ENCODE peak calls at places on chromosomes 1 and 21, in six cellular contexts. G is thyroid gland, E is H54, T is IMR-90, F is adrenal gland, V is breast epithelium. M is an unnamed sample.

GRCh38 chr1:180510882-180511281 is 8.5 kb upstream of the ACBD6 start:
- DNase-seq in E (no peak), G (no peak), V (no peak), F (no peak), T (no peak), M (no peak)

GRCh38 chr1:183277821-183278735 is 92.0 kb downstream of the LAMC2 start:
- DNase-seq in T (peak), E (no peak), F (no peak), G (no peak), V (no peak), M (no peak)

GRCh38 chr21:37136261-37136660 is 63.2 kb downstream of the TTC3 start:
- DNase-seq in E (no peak), T (no peak), F (no peak), G (no peak), V (no peak), M (no peak)

GRCh38 chr1:63935148-63935547 is 161.3 kb downstream of the ROR1 start:
- DNase-seq in F (no peak), E (no peak), V (no peak), T (no peak), G (peak), M (no peak)

GRCh38 chr1:17189632-17190525 is 15.0 kb upstream of the PADI1 start:
- DNase-seq in E (peak), V (no peak), G (no peak), F (peak), T (peak), M (no peak)

GRCh38 chr1:67833595-67833926 is 294 bp upstream of the GNG12 start:
- DNase-seq in T (peak), F (peak), E (no peak), G (no peak), V (no peak), M (no peak)

GRCh38 chr1:26017606-26018005 is 4.0 kb upstream of the EXTL1 start:
- DNase-seq in T (peak), E (no peak), F (no peak), V (no peak), G (no peak), M (no peak)

GRCh38 chr21:26148071-26148470 is 22.5 kb downstream of the APP start:
- DNase-seq in E (peak), G (peak), V (no peak), T (no peak), F (peak), M (no peak)

GRCh38 chr1:92410706-92411105 is 76.0 kb downstream of the GFI1 start:
- DNase-seq in G (no peak), F (no peak), E (no peak), T (no peak), V (no peak), M (no peak)

GRCh38 chr1:228830954-228831481 is 95.7 kb downstream of the RHOU start:
- DNase-seq in V (no peak), T (peak), F (no peak), E (peak), G (no peak), M (no peak)

GRCh38 chr1:3172431-3173112 is 103.6 kb downstream of the PRDM16 start:
- DNase-seq in V (no peak), T (no peak), E (no peak), F (no peak), G (no peak), M (no peak)

GRCh38 chr1:208235983-208236761 is 8.0 kb downstream of the PLXNA2 start:
- DNase-seq in V (no peak), T (peak), F (no peak), E (no peak), G (peak), M (no peak)

GRCh38 chr1:179889619-179890018 is 7.5 kb downstream of the TOR1AIP1 start:
- DNase-seq in G (peak), E (no peak), T (no peak), F (no peak), V (no peak), M (no peak)

GRCh38 chr1:145692785-145693443 is 14.3 kb downstream of the PDZK1 start:
- DNase-seq in F (no peak), T (no peak), V (no peak), G (no peak), E (no peak), M (no peak)

GRCh38 chr21:41139951-41140350 is 28.0 kb upstream of the BACE2 start:
- DNase-seq in T (no peak), E (no peak), F (no peak), G (no peak), V (no peak), M (no peak)

GRCh38 chr1:56424744-56425493 is 154.4 kb downstream of the PLPP3 start:
- DNase-seq in E (peak), G (peak), T (peak), V (no peak), F (peak), M (no peak)

GRCh38 chr1:24709748-24710416 is 35.4 kb upstream of the CLIC4 start:
- DNase-seq in F (no peak), T (no peak), E (no peak), V (no peak), G (no peak), M (no peak)

GRCh38 chr1:156286061-156286460 is 1.9 kb downstream of the TMEM79 start:
- DNase-seq in F (no peak), G (no peak), V (no peak), T (no peak), E (no peak), M (no peak)

GRCh38 chr1:94258873-94259331 is 21.5 kb upstream of the ARHGAP29 start:
- DNase-seq in V (peak), G (peak), E (no peak), T (peak), F (peak), M (no peak)

GRCh38 chr1:214280386-214281029 is 451 bp upstream of the SMYD2 start:
- DNase-seq in F (peak), E (peak), V (no peak), T (peak), G (peak), M (no peak)

GRCh38 chr1:91742848-91743292 is 143.1 kb downstream of the TGFBR3 start:
- DNase-seq in T (peak), V (no peak), F (peak), G (peak), E (peak), M (no peak)

GRCh38 chr1:110309768-110310167 is 29.4 kb upstream of the RBM15 start:
- DNase-seq in G (no peak), E (peak), F (no peak), V (no peak), T (peak), M (no peak)

GRCh38 chr1:29590583-29591555 is 354.5 kb downstream of the PTPRU start:
- DNase-seq in G (no peak), V (no peak), E (peak), T (peak), F (no peak), M (no peak)

GRCh38 chr1:209364716-209365115 is 218.8 kb upstream of the CAMK1G start:
- DNase-seq in F (no peak), G (no peak), T (no peak), V (no peak), E (no peak), M (no peak)

GRCh38 chr1:68496680-68497357 is at the start of gene DEPDC1:
- DNase-seq in T (peak), G (peak), V (peak), E (peak), F (peak), M (peak)

GRCh38 chr21:41634211-41634694 is 126.3 kb upstream of the TMPRSS2 start:
- DNase-seq in G (peak), T (no peak), V (no peak), F (no peak), E (no peak), M (no peak)

GRCh38 chr1:225612265-225612664 is 40.7 kb downstream of the ENAH start:
- DNase-seq in T (no peak), E (no peak), F (no peak), G (no peak), V (no peak), M (no peak)

GRCh38 chr1:33612877-33613487 is 140.5 kb downstream of the ZSCAN20 start:
- DNase-seq in T (peak), G (peak), E (peak), V (no peak), F (peak), M (peak)

GRCh38 chr1:210587547-210587946 is 258.8 kb downstream of the HHAT start:
- DNase-seq in T (peak), G (peak), V (no peak), E (no peak), F (no peak), M (no peak)

GRCh38 chr1:198528376-198528775 is 12.1 kb downstream of the ATP6V1G3 start:
- DNase-seq in F (no peak), G (no peak), E (no peak), V (no peak), T (peak), M (no peak)

GRCh38 chr1:93840956-93841482 is 38.0 kb downstream of the DNTTIP2 start:
- DNase-seq in T (no peak), F (no peak), V (no peak), G (no peak), E (no peak), M (no peak)

GRCh38 chr1:209106237-209106741 is 477.2 kb upstream of the CAMK1G start:
- DNase-seq in V (no peak), F (no peak), T (peak), G (no peak), E (peak), M (no peak)

GRCh38 chr1:12344611-12345299 is 114.9 kb downstream of the VPS13D start:
- DNase-seq in T (no peak), V (no peak), G (no peak), E (no peak), F (peak), M (no peak)

GRCh38 chr21:21712761-21713558 is 714.8 kb downstream of the NCAM2 start:
- DNase-seq in F (no peak), G (no peak), T (peak), V (no peak), E (no peak), M (no peak)

GRCh38 chr21:42009018-42009830 is 936 bp downstream of the ZBTB21 start:
- DNase-seq in G (peak), V (no peak), F (peak), T (peak), E (no peak), M (no peak)

GRCh38 chr1:223114871-223115270 is 28.2 kb downstream of the TLR5 start:
- DNase-seq in T (no peak), E (no peak), G (no peak), V (no peak), F (no peak), M (no peak)

DNA sequence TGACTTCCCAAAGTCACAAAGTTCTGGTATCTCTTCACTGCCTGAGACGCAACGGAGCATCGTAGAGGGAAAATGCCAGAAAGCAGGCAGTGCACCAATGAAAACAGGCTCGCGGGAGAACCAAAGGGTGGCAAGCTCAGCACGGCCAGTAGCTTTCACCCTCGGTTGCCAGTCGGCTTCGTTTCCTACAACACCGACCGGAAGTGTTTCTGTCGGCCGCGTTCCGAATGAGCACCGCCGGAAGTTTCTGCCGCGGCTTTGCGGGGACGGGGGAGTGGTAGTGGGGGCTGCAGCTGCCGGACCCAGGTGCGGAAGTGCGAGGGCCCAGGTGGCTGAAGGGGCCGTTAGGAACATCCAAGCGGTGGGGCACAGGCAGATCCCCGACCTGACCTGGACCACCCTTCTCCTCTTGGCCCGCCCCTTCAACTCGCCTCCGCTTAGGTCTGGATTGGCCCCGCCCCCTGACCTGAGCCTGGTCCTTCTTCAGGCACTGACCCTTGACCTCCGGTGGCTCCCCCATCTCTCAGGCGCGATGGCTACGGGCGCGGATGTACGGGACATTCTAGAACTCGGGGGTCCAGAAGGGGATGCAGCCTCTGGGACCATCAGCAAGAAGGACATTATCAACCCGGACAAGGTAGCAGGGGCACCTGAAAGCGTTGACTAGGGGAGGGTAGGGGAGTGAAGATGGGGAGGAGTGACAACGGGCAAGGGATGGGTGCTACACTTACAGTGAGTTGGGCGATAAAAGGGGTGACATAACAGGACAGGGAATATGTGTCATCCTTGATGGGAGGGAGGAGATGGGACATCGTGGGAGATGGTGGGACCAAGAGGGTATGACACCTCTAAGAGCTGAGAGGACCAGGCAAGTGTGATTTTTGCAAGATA is at the start of gene DMAP1:
- DNase-seq in V (peak), T (peak), E (peak), F (peak), G (peak), M (peak)
- TF ChIP-seq POLR2A in V (no peak), T (no peak), E (peak), F (peak), G (no peak), M (peak)

DNA sequence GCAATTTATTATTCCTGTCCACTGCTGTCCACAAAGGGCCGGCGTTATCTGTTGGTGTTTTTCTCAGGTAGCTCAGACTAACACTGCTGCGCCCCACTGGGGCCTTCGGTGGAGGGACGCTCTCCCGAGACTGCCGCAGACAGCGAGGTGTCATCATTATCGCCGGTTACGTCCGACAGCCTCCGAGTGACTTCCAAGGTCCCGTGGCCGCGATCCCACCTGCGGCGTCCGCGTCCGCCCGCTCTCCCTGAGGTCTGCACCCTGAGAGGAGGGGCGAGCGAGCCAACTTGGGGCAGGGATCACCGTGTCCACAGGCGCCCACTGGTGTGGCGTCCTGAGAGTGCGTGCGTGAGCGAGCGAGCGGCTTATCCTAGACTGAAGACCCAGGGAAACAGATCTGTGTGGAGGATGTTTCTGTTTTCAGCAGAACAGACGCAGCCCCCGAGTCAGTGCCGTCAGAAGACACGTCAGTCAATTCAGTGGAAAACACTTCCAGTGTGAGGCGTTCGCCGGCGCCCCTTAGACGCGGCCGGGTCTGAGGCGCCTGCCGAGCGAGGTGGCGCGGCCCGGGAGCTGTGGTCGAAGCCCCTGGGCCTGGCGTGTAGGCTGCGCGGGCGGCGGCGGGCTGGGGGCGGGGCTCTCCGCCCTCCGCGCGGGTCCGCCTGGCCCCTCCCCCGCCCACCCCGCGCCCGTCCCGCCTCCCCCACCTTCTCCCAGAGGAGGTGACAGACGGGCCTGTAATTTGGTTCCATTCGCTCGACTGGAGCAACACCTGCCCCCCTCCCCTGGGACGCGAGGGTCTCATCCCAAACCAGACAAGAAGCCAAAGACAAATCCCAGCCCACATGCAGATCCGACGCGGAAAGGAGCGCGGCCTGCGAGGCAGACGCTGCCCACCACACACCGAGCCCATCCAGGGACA is 12.6 kb downstream of the NHLH2 start:
- DNase-seq in F (no peak), G (no peak), E (no peak), V (no peak), T (peak), M (no peak)
- TF ChIP-seq POLR2A in F (no peak), G (no peak), E (no peak), V (no peak), T (no peak), M (no peak)

GRCh38 chr21:46324390-46325072 is 575 bp downstream of the PCNT start:
- DNase-seq in T (peak), V (peak), E (peak), F (peak), G (peak), M (peak)
- TF ChIP-seq POLR2A in T (no peak), V (no peak), E (peak), F (peak), G (no peak), M (peak)

GRCh38 chr1:6026095-6026809 is 19.4 kb upstream of the KCNAB2 start:
- DNase-seq in V (no peak), E (no peak), T (peak), G (peak), F (peak), M (peak)
- TF ChIP-seq POLR2A in V (no peak), E (no peak), T (no peak), G (no peak), F (no peak), M (peak)

GRCh38 chr1:43367904-43368645 is at the start of gene ELOVL1:
- DNase-seq in G (peak), V (peak), F (peak), E (peak), T (peak), M (peak)
- TF ChIP-seq POLR2A in G (peak), V (peak), F (peak), E (peak), T (peak), M (peak)

DNA sequence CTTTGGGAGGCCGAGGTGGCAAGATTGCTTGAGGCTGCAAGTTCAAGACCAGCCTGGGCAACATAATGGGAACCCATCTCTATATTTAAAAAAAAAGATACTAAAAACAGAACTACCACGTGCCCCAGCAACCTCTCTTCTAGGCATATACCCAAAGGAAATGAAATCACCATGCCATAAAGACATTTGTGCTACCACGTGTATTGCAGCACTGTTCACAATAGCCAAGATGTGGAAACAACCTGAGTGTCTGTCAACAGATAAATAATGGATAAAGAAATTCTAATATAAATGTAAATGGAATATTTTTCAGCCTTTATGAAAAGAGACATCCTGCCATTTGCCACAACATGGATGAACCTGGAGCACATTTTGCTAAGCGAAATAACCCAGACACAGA is 128.6 kb downstream of the PCNX2 start:
- DNase-seq in F (no peak), V (no peak), G (no peak), T (no peak), E (no peak), M (no peak)
- TF ChIP-seq POLR2A in F (no peak), V (no peak), G (no peak), T (no peak), E (no peak), M (no peak)

DNA sequence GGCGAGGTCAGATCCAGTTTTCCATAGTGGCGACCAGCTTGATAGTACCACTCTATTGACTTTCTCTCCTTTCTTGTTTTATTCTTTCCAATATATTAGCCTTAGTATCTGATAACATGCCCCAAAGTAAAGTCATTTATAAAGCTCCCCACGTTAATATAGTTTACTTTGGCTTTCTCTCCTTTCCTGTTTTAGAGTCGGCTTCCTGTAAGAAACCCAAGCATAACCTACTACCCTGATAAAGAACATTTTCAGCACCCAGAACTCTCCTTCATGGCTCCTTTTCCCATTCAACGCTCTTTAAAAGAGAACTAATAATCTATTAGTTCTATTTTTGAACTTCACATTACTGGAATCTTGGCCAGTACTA is 23.7 kb downstream of the CD1D start:
- DNase-seq in E (no peak), F (no peak), V (no peak), T (no peak), G (no peak), M (no peak)
- TF ChIP-seq POLR2A in E (no peak), F (no peak), V (no peak), T (no peak), G (no peak), M (no peak)

GRCh38 chr1:44675186-44675585 is 672 bp downstream of the ARMH1 start:
- DNase-seq in E (no peak), T (no peak), V (peak), G (no peak), F (no peak), M (no peak)

GRCh38 chr1:44674113-44675000 is at the start of the genes ARMH1 and TMEM53:
- DNase-seq in V (peak), G (peak), F (peak), T (peak), E (peak), M (peak)

GRCh38 chr1:44672956-44673674 is 1.2 kb downstream of the TMEM53 start:
- DNase-seq in G (no peak), T (no peak), F (no peak), E (no peak), V (peak), M (no peak)

GRCh38 chr1:44672254-44672955 is 1.9 kb downstream of the TMEM53 start:
- DNase-seq in T (peak), F (peak), G (no peak), V (peak), E (peak), M (no peak)

DNA sequence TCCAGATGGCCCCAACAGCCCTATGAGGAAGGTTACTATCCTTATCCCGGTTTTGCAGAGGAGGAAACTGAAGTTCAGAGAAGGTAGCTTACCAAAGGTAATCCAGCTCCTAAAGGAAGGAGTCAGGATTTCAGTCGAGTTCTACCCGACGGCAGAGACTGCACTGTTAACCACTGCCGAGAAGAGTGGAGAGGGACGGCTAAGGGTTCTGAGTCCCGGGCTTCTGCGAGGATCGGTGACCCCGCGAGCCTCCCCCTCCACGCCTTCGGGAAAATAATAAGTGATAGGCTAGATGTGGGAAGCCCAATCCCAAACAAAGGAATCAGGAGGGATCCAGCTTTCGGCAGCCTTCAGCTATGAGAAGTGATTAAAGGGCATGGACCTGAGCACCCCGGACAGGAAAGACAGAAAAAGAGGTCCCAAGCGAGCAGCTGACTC is 587 bp downstream of the TMEM53 start:
- DNase-seq in V (no peak), F (no peak), E (no peak), G (no peak), T (no peak), M (no peak)
- TF ChIP-seq POLR2A in V (no peak), F (peak), E (no peak), G (no peak), T (no peak), M (no peak)